ENCODE peak calls at places on chromosomes 7 and 10, in ten cellular contexts. One of them, this sample, is unnamed.

GRCh38 chr10:2980791-2981360 is 86.5 kb upstream of the PFKP start:
- DNase-seq in fibroblast of the aortic adventitia: peak
- DNase-seq in neural crest cell: no peak
- DNase-seq in HEK293T: no peak
- DNase-seq in pons: no peak
- DNase-seq in Calu3: no peak
- DNase-seq in posterior cingulate gyrus: no peak
- DNase-seq in non-pigmented ciliary epithelial cell: peak
- DNase-seq in lung: no peak
- DNase-seq in HTR-8/SVneo: no peak
- DNase-seq in this sample: no peak

GRCh38 chr7:116395125-116395791 is 104.3 kb upstream of the CAV2 start:
- DNase-seq in fibroblast of the aortic adventitia: peak
- DNase-seq in neural crest cell: no peak
- DNase-seq in HEK293T: no peak
- DNase-seq in pons: no peak
- DNase-seq in Calu3: peak
- DNase-seq in posterior cingulate gyrus: no peak
- DNase-seq in non-pigmented ciliary epithelial cell: peak
- DNase-seq in lung: no peak
- DNase-seq in HTR-8/SVneo: peak
- DNase-seq in this sample: no peak

GRCh38 chr10:53477313-53477675 is 704.7 kb upstream of the MBL2 start:
- DNase-seq in fibroblast of the aortic adventitia: no peak
- DNase-seq in neural crest cell: no peak
- DNase-seq in HEK293T: no peak
- DNase-seq in pons: no peak
- DNase-seq in Calu3: no peak
- DNase-seq in posterior cingulate gyrus: no peak
- DNase-seq in non-pigmented ciliary epithelial cell: no peak
- DNase-seq in lung: no peak
- DNase-seq in HTR-8/SVneo: no peak
- DNase-seq in this sample: peak

GRCh38 chr10:133127291-133128125 is 32.5 kb upstream of the KNDC1 start:
- DNase-seq in fibroblast of the aortic adventitia: no peak
- DNase-seq in neural crest cell: no peak
- DNase-seq in HEK293T: peak
- DNase-seq in pons: no peak
- DNase-seq in Calu3: peak
- DNase-seq in posterior cingulate gyrus: no peak
- DNase-seq in non-pigmented ciliary epithelial cell: no peak
- DNase-seq in lung: no peak
- DNase-seq in HTR-8/SVneo: no peak
- DNase-seq in this sample: peak

GRCh38 chr10:16809074-16809718 is 8.0 kb downstream of the RSU1 start:
- DNase-seq in fibroblast of the aortic adventitia: peak
- DNase-seq in neural crest cell: peak
- DNase-seq in HEK293T: peak
- DNase-seq in pons: peak
- DNase-seq in Calu3: peak
- DNase-seq in posterior cingulate gyrus: peak
- DNase-seq in non-pigmented ciliary epithelial cell: no peak
- DNase-seq in lung: no peak
- DNase-seq in HTR-8/SVneo: peak
- DNase-seq in this sample: peak

GRCh38 chr7:82964150-82964882 is 198.4 kb downstream of the PCLO start:
- DNase-seq in fibroblast of the aortic adventitia: no peak
- DNase-seq in neural crest cell: no peak
- DNase-seq in HEK293T: no peak
- DNase-seq in pons: no peak
- DNase-seq in Calu3: no peak
- DNase-seq in posterior cingulate gyrus: no peak
- DNase-seq in non-pigmented ciliary epithelial cell: no peak
- DNase-seq in lung: no peak
- DNase-seq in HTR-8/SVneo: no peak
- DNase-seq in this sample: no peak

GRCh38 chr10:60424971-60425370 is 35.3 kb upstream of the ANK3 start:
- DNase-seq in fibroblast of the aortic adventitia: no peak
- DNase-seq in neural crest cell: no peak
- DNase-seq in HEK293T: no peak
- DNase-seq in pons: no peak
- DNase-seq in Calu3: no peak
- DNase-seq in posterior cingulate gyrus: no peak
- DNase-seq in non-pigmented ciliary epithelial cell: no peak
- DNase-seq in lung: no peak
- DNase-seq in HTR-8/SVneo: no peak
- DNase-seq in this sample: no peak

GRCh38 chr7:69657331-69657730 is 59.1 kb downstream of the AUTS2 start:
- DNase-seq in fibroblast of the aortic adventitia: no peak
- DNase-seq in neural crest cell: no peak
- DNase-seq in HEK293T: no peak
- DNase-seq in pons: no peak
- DNase-seq in Calu3: no peak
- DNase-seq in posterior cingulate gyrus: no peak
- DNase-seq in non-pigmented ciliary epithelial cell: no peak
- DNase-seq in lung: no peak
- DNase-seq in HTR-8/SVneo: no peak
- DNase-seq in this sample: no peak

GRCh38 chr10:121070257-121070656 is 219.1 kb downstream of the WDR11 start:
- DNase-seq in fibroblast of the aortic adventitia: no peak
- DNase-seq in neural crest cell: no peak
- DNase-seq in HEK293T: peak
- DNase-seq in pons: no peak
- DNase-seq in Calu3: peak
- DNase-seq in posterior cingulate gyrus: no peak
- DNase-seq in non-pigmented ciliary epithelial cell: no peak
- DNase-seq in lung: no peak
- DNase-seq in HTR-8/SVneo: no peak
- DNase-seq in this sample: peak

GRCh38 chr7:41979834-41980307 is 257.1 kb downstream of the GLI3 start:
- DNase-seq in fibroblast of the aortic adventitia: peak
- DNase-seq in neural crest cell: peak
- DNase-seq in HEK293T: peak
- DNase-seq in pons: no peak
- DNase-seq in Calu3: peak
- DNase-seq in posterior cingulate gyrus: no peak
- DNase-seq in non-pigmented ciliary epithelial cell: no peak
- DNase-seq in lung: no peak
- DNase-seq in HTR-8/SVneo: peak
- DNase-seq in this sample: peak

GRCh38 chr7:73520673-73521635 is 1.1 kb downstream of the BAZ1B start:
- DNase-seq in fibroblast of the aortic adventitia: peak
- DNase-seq in neural crest cell: peak
- DNase-seq in HEK293T: no peak
- DNase-seq in pons: peak
- DNase-seq in Calu3: no peak
- DNase-seq in posterior cingulate gyrus: no peak
- DNase-seq in non-pigmented ciliary epithelial cell: no peak
- DNase-seq in lung: no peak
- DNase-seq in HTR-8/SVneo: no peak
- DNase-seq in this sample: peak

GRCh38 chr7:99028261-99028971 is 115.5 kb downstream of the SMURF1 start:
- DNase-seq in fibroblast of the aortic adventitia: no peak
- DNase-seq in neural crest cell: no peak
- DNase-seq in HEK293T: no peak
- DNase-seq in pons: no peak
- DNase-seq in Calu3: no peak
- DNase-seq in posterior cingulate gyrus: no peak
- DNase-seq in non-pigmented ciliary epithelial cell: no peak
- DNase-seq in lung: no peak
- DNase-seq in HTR-8/SVneo: no peak
- DNase-seq in this sample: no peak

GRCh38 chr10:12177642-12178041 is 18.0 kb downstream of the NUDT5 start:
- DNase-seq in fibroblast of the aortic adventitia: no peak
- DNase-seq in neural crest cell: no peak
- DNase-seq in HEK293T: no peak
- DNase-seq in pons: no peak
- DNase-seq in Calu3: no peak
- DNase-seq in posterior cingulate gyrus: no peak
- DNase-seq in non-pigmented ciliary epithelial cell: no peak
- DNase-seq in lung: no peak
- DNase-seq in HTR-8/SVneo: no peak
- DNase-seq in this sample: no peak

GRCh38 chr7:137881607-137882260 is 35.0 kb upstream of the DGKI start:
- DNase-seq in fibroblast of the aortic adventitia: no peak
- DNase-seq in neural crest cell: no peak
- DNase-seq in HEK293T: no peak
- DNase-seq in pons: no peak
- DNase-seq in Calu3: no peak
- DNase-seq in posterior cingulate gyrus: no peak
- DNase-seq in non-pigmented ciliary epithelial cell: no peak
- DNase-seq in lung: no peak
- DNase-seq in HTR-8/SVneo: no peak
- DNase-seq in this sample: no peak

GRCh38 chr7:125605241-125605640 is 675.6 kb upstream of the POT1 start:
- DNase-seq in fibroblast of the aortic adventitia: peak
- DNase-seq in neural crest cell: no peak
- DNase-seq in HEK293T: no peak
- DNase-seq in pons: no peak
- DNase-seq in Calu3: no peak
- DNase-seq in posterior cingulate gyrus: no peak
- DNase-seq in non-pigmented ciliary epithelial cell: peak
- DNase-seq in lung: no peak
- DNase-seq in HTR-8/SVneo: no peak
- DNase-seq in this sample: no peak

GRCh38 chr7:84508569-84508968 is 314.0 kb upstream of the SEMA3A start:
- DNase-seq in fibroblast of the aortic adventitia: peak
- DNase-seq in neural crest cell: no peak
- DNase-seq in HEK293T: no peak
- DNase-seq in pons: no peak
- DNase-seq in Calu3: no peak
- DNase-seq in posterior cingulate gyrus: no peak
- DNase-seq in non-pigmented ciliary epithelial cell: no peak
- DNase-seq in lung: no peak
- DNase-seq in HTR-8/SVneo: no peak
- DNase-seq in this sample: no peak

GRCh38 chr10:127996586-127996985 is 89.7 kb downstream of the PTPRE start:
- DNase-seq in fibroblast of the aortic adventitia: peak
- DNase-seq in neural crest cell: no peak
- DNase-seq in HEK293T: no peak
- DNase-seq in pons: no peak
- DNase-seq in Calu3: no peak
- DNase-seq in posterior cingulate gyrus: no peak
- DNase-seq in non-pigmented ciliary epithelial cell: no peak
- DNase-seq in lung: no peak
- DNase-seq in HTR-8/SVneo: no peak
- DNase-seq in this sample: no peak

GRCh38 chr10:48711830-48712229 is 27.2 kb downstream of the WDFY4 start:
- DNase-seq in fibroblast of the aortic adventitia: no peak
- DNase-seq in neural crest cell: no peak
- DNase-seq in HEK293T: no peak
- DNase-seq in pons: no peak
- DNase-seq in Calu3: no peak
- DNase-seq in posterior cingulate gyrus: no peak
- DNase-seq in non-pigmented ciliary epithelial cell: no peak
- DNase-seq in lung: no peak
- DNase-seq in HTR-8/SVneo: no peak
- DNase-seq in this sample: no peak

GRCh38 chr10:3813267-3813666 is 28.3 kb upstream of the KLF6 start:
- DNase-seq in fibroblast of the aortic adventitia: no peak
- DNase-seq in neural crest cell: no peak
- DNase-seq in HEK293T: no peak
- DNase-seq in pons: no peak
- DNase-seq in Calu3: no peak
- DNase-seq in posterior cingulate gyrus: no peak
- DNase-seq in non-pigmented ciliary epithelial cell: no peak
- DNase-seq in lung: no peak
- DNase-seq in HTR-8/SVneo: no peak
- DNase-seq in this sample: no peak

GRCh38 chr10:96416643-96417042 is 57.8 kb upstream of the OPALIN start:
- DNase-seq in fibroblast of the aortic adventitia: no peak
- DNase-seq in neural crest cell: peak
- DNase-seq in HEK293T: no peak
- DNase-seq in pons: peak
- DNase-seq in Calu3: no peak
- DNase-seq in posterior cingulate gyrus: no peak
- DNase-seq in non-pigmented ciliary epithelial cell: no peak
- DNase-seq in lung: peak
- DNase-seq in HTR-8/SVneo: no peak
- DNase-seq in this sample: no peak

This sample was measured in GM23338.